ENCODE peak calls at places on chromosome 4, in ten cellular contexts. One of them, this sample, is unnamed.

GRCh38 chr4:107856901-107857300 is 32.2 kb downstream of the SGMS2 start:
- DNase-seq in KBM-7: no peak
- DNase-seq in effector memory CD8-positive, alpha-beta T cell: no peak
- DNase-seq in activated T-cell treated with anti-CD3 and anti-CD28 coated beads, Interleukin-2, amount 50 U/mL, for 24 hours: no peak
- DNase-seq in T-cell: no peak
- DNase-seq in ELF-1: no peak
- DNase-seq in ACHN: no peak
- DNase-seq in Right ventricle myocardium superior: no peak
- DNase-seq in K562: no peak
- DNase-seq in MCF 10A: no peak
- DNase-seq in this sample: no peak

GRCh38 chr4:158825443-158826036 is 56.7 kb downstream of the FNIP2 start:
- DNase-seq in KBM-7: no peak
- DNase-seq in effector memory CD8-positive, alpha-beta T cell: no peak
- DNase-seq in activated T-cell treated with anti-CD3 and anti-CD28 coated beads, Interleukin-2, amount 50 U/mL, for 24 hours: no peak
- DNase-seq in T-cell: no peak
- DNase-seq in ELF-1: no peak
- DNase-seq in ACHN: no peak
- DNase-seq in Right ventricle myocardium superior: no peak
- DNase-seq in K562: no peak
- DNase-seq in MCF 10A: no peak
- DNase-seq in this sample: no peak

GRCh38 chr4:3371581-3372001 is 70.2 kb upstream of the HGFAC start:
- DNase-seq in KBM-7: no peak
- DNase-seq in effector memory CD8-positive, alpha-beta T cell: no peak
- DNase-seq in activated T-cell treated with anti-CD3 and anti-CD28 coated beads, Interleukin-2, amount 50 U/mL, for 24 hours: no peak
- DNase-seq in T-cell: no peak
- DNase-seq in ELF-1: peak
- DNase-seq in ACHN: no peak
- DNase-seq in Right ventricle myocardium superior: no peak
- DNase-seq in K562: no peak
- DNase-seq in MCF 10A: no peak
- DNase-seq in this sample: no peak

GRCh38 chr4:74523076-74523475 is 78.1 kb downstream of the AREG start:
- DNase-seq in KBM-7: no peak
- DNase-seq in effector memory CD8-positive, alpha-beta T cell: no peak
- DNase-seq in activated T-cell treated with anti-CD3 and anti-CD28 coated beads, Interleukin-2, amount 50 U/mL, for 24 hours: no peak
- DNase-seq in T-cell: no peak
- DNase-seq in ELF-1: no peak
- DNase-seq in ACHN: no peak
- DNase-seq in Right ventricle myocardium superior: no peak
- DNase-seq in K562: no peak
- DNase-seq in MCF 10A: no peak
- DNase-seq in this sample: no peak

GRCh38 chr4:176788971-176789370 is 3.8 kb downstream of the VEGFC start:
- DNase-seq in KBM-7: no peak
- DNase-seq in effector memory CD8-positive, alpha-beta T cell: no peak
- DNase-seq in activated T-cell treated with anti-CD3 and anti-CD28 coated beads, Interleukin-2, amount 50 U/mL, for 24 hours: no peak
- DNase-seq in T-cell: no peak
- DNase-seq in ELF-1: no peak
- DNase-seq in ACHN: peak
- DNase-seq in Right ventricle myocardium superior: no peak
- DNase-seq in K562: no peak
- DNase-seq in MCF 10A: no peak
- DNase-seq in this sample: no peak

GRCh38 chr4:29319663-29320340 is 1400.4 kb upstream of the PCDH7 start:
- DNase-seq in KBM-7: no peak
- DNase-seq in effector memory CD8-positive, alpha-beta T cell: no peak
- DNase-seq in activated T-cell treated with anti-CD3 and anti-CD28 coated beads, Interleukin-2, amount 50 U/mL, for 24 hours: no peak
- DNase-seq in T-cell: no peak
- DNase-seq in ELF-1: no peak
- DNase-seq in ACHN: no peak
- DNase-seq in Right ventricle myocardium superior: no peak
- DNase-seq in K562: no peak
- DNase-seq in MCF 10A: no peak
- DNase-seq in this sample: no peak

GRCh38 chr4:3374011-3374645 is 67.6 kb upstream of the HGFAC start:
- DNase-seq in KBM-7: no peak
- DNase-seq in effector memory CD8-positive, alpha-beta T cell: no peak
- DNase-seq in activated T-cell treated with anti-CD3 and anti-CD28 coated beads, Interleukin-2, amount 50 U/mL, for 24 hours: no peak
- DNase-seq in T-cell: no peak
- DNase-seq in ELF-1: no peak
- DNase-seq in ACHN: no peak
- DNase-seq in Right ventricle myocardium superior: no peak
- DNase-seq in K562: no peak
- DNase-seq in MCF 10A: no peak
- DNase-seq in this sample: no peak

GRCh38 chr4:150354214-150354796 is 227.6 kb upstream of the MAB21L2 start:
- DNase-seq in KBM-7: no peak
- DNase-seq in effector memory CD8-positive, alpha-beta T cell: no peak
- DNase-seq in activated T-cell treated with anti-CD3 and anti-CD28 coated beads, Interleukin-2, amount 50 U/mL, for 24 hours: no peak
- DNase-seq in T-cell: no peak
- DNase-seq in ELF-1: no peak
- DNase-seq in ACHN: no peak
- DNase-seq in Right ventricle myocardium superior: no peak
- DNase-seq in K562: no peak
- DNase-seq in MCF 10A: no peak
- DNase-seq in this sample: no peak

GRCh38 chr4:182871616-182872015 is 45.6 kb downstream of the DCTD start:
- DNase-seq in KBM-7: no peak
- DNase-seq in effector memory CD8-positive, alpha-beta T cell: no peak
- DNase-seq in activated T-cell treated with anti-CD3 and anti-CD28 coated beads, Interleukin-2, amount 50 U/mL, for 24 hours: no peak
- DNase-seq in T-cell: no peak
- DNase-seq in ELF-1: no peak
- DNase-seq in ACHN: no peak
- DNase-seq in Right ventricle myocardium superior: no peak
- DNase-seq in K562: no peak
- DNase-seq in MCF 10A: no peak
- DNase-seq in this sample: no peak

GRCh38 chr4:48490012-48490679 is at the start of gene ZAR1:
- DNase-seq in KBM-7: no peak
- DNase-seq in effector memory CD8-positive, alpha-beta T cell: no peak
- DNase-seq in activated T-cell treated with anti-CD3 and anti-CD28 coated beads, Interleukin-2, amount 50 U/mL, for 24 hours: peak
- DNase-seq in T-cell: no peak
- DNase-seq in ELF-1: peak
- DNase-seq in ACHN: peak
- DNase-seq in Right ventricle myocardium superior: no peak
- DNase-seq in K562: no peak
- DNase-seq in MCF 10A: peak
- DNase-seq in this sample: no peak

GRCh38 chr4:177879851-177880250 is 437.6 kb upstream of the AGA start:
- DNase-seq in KBM-7: peak
- DNase-seq in effector memory CD8-positive, alpha-beta T cell: no peak
- DNase-seq in activated T-cell treated with anti-CD3 and anti-CD28 coated beads, Interleukin-2, amount 50 U/mL, for 24 hours: no peak
- DNase-seq in T-cell: no peak
- DNase-seq in ELF-1: peak
- DNase-seq in ACHN: no peak
- DNase-seq in Right ventricle myocardium superior: no peak
- DNase-seq in K562: no peak
- DNase-seq in MCF 10A: no peak
- DNase-seq in this sample: no peak

GRCh38 chr4:66372706-66373105 is 702.4 kb upstream of the EPHA5 start:
- DNase-seq in KBM-7: no peak
- DNase-seq in effector memory CD8-positive, alpha-beta T cell: no peak
- DNase-seq in activated T-cell treated with anti-CD3 and anti-CD28 coated beads, Interleukin-2, amount 50 U/mL, for 24 hours: no peak
- DNase-seq in T-cell: no peak
- DNase-seq in ELF-1: no peak
- DNase-seq in ACHN: no peak
- DNase-seq in Right ventricle myocardium superior: no peak
- DNase-seq in K562: no peak
- DNase-seq in MCF 10A: no peak
- DNase-seq in this sample: no peak

GRCh38 chr4:48909697-48910096 is 3.1 kb upstream of the OCIAD2 start:
- DNase-seq in KBM-7: no peak
- DNase-seq in effector memory CD8-positive, alpha-beta T cell: no peak
- DNase-seq in activated T-cell treated with anti-CD3 and anti-CD28 coated beads, Interleukin-2, amount 50 U/mL, for 24 hours: peak
- DNase-seq in T-cell: no peak
- DNase-seq in ELF-1: peak
- DNase-seq in ACHN: peak
- DNase-seq in Right ventricle myocardium superior: no peak
- DNase-seq in K562: no peak
- DNase-seq in MCF 10A: peak
- DNase-seq in this sample: no peak

GRCh38 chr4:110633358-110634319 is 10.8 kb upstream of the PITX2 start:
- DNase-seq in KBM-7: no peak
- DNase-seq in effector memory CD8-positive, alpha-beta T cell: no peak
- DNase-seq in activated T-cell treated with anti-CD3 and anti-CD28 coated beads, Interleukin-2, amount 50 U/mL, for 24 hours: no peak
- DNase-seq in T-cell: no peak
- DNase-seq in ELF-1: no peak
- DNase-seq in ACHN: no peak
- DNase-seq in Right ventricle myocardium superior: no peak
- DNase-seq in K562: no peak
- DNase-seq in MCF 10A: no peak
- DNase-seq in this sample: no peak

GRCh38 chr4:100516225-100516624 is 1.6 kb downstream of the EMCN start:
- DNase-seq in KBM-7: no peak
- DNase-seq in effector memory CD8-positive, alpha-beta T cell: no peak
- DNase-seq in activated T-cell treated with anti-CD3 and anti-CD28 coated beads, Interleukin-2, amount 50 U/mL, for 24 hours: no peak
- DNase-seq in T-cell: no peak
- DNase-seq in ELF-1: no peak
- DNase-seq in ACHN: no peak
- DNase-seq in Right ventricle myocardium superior: no peak
- DNase-seq in K562: no peak
- DNase-seq in MCF 10A: no peak
- DNase-seq in this sample: no peak

GRCh38 chr4:99395595-99396364 is 39.4 kb downstream of the ADH7 start:
- DNase-seq in KBM-7: no peak
- DNase-seq in effector memory CD8-positive, alpha-beta T cell: no peak
- DNase-seq in activated T-cell treated with anti-CD3 and anti-CD28 coated beads, Interleukin-2, amount 50 U/mL, for 24 hours: no peak
- DNase-seq in T-cell: no peak
- DNase-seq in ELF-1: no peak
- DNase-seq in ACHN: peak
- DNase-seq in Right ventricle myocardium superior: no peak
- DNase-seq in K562: no peak
- DNase-seq in MCF 10A: no peak
- DNase-seq in this sample: no peak

GRCh38 chr4:8106451-8107025 is 52.1 kb downstream of the ABLIM2 start:
- DNase-seq in KBM-7: no peak
- DNase-seq in effector memory CD8-positive, alpha-beta T cell: no peak
- DNase-seq in activated T-cell treated with anti-CD3 and anti-CD28 coated beads, Interleukin-2, amount 50 U/mL, for 24 hours: no peak
- DNase-seq in T-cell: no peak
- DNase-seq in ELF-1: no peak
- DNase-seq in ACHN: no peak
- DNase-seq in Right ventricle myocardium superior: no peak
- DNase-seq in K562: no peak
- DNase-seq in MCF 10A: no peak
- DNase-seq in this sample: no peak

GRCh38 chr4:126995235-126995634 is 637.5 kb upstream of the INTU start:
- DNase-seq in KBM-7: no peak
- DNase-seq in effector memory CD8-positive, alpha-beta T cell: no peak
- DNase-seq in activated T-cell treated with anti-CD3 and anti-CD28 coated beads, Interleukin-2, amount 50 U/mL, for 24 hours: no peak
- DNase-seq in T-cell: no peak
- DNase-seq in ELF-1: no peak
- DNase-seq in ACHN: no peak
- DNase-seq in Right ventricle myocardium superior: no peak
- DNase-seq in K562: no peak
- DNase-seq in MCF 10A: no peak
- DNase-seq in this sample: no peak